ENCODE peak calls at places on chromosomes 6 and 20, in nine cellular contexts. One of them, this sample, is unnamed.

GRCh38 chr20:57761413-57761734 is 51.6 kb upstream of the PMEPA1 start:
- DNase-seq in psoas muscle: no peak
- DNase-seq in left ventricle myocardium inferior: no peak
- DNase-seq in NCI-H1092: no peak
- DNase-seq in endothelial cell: no peak
- DNase-seq in immature natural killer cell: no peak
- DNase-seq in pancreas: no peak
- DNase-seq in hippocampal formation: no peak
- DNase-seq in GDM1: no peak
- DNase-seq in this sample: no peak

GRCh38 chr20:48467622-48468021 is 360.2 kb downstream of the PREX1 start:
- DNase-seq in hippocampal formation: no peak
- DNase-seq in GDM1: no peak
- DNase-seq in psoas muscle: no peak
- DNase-seq in pancreas: no peak
- DNase-seq in endothelial cell: no peak
- DNase-seq in NCI-H1092: no peak
- DNase-seq in immature natural killer cell: peak
- DNase-seq in left ventricle myocardium inferior: no peak
- DNase-seq in this sample: no peak

GRCh38 chr6:166097914-166098522 is 69.6 kb downstream of the TBXT start:
- DNase-seq in NCI-H1092: peak
- DNase-seq in left ventricle myocardium inferior: peak
- DNase-seq in GDM1: peak
- DNase-seq in endothelial cell: peak
- DNase-seq in immature natural killer cell: peak
- DNase-seq in hippocampal formation: peak
- DNase-seq in psoas muscle: peak
- DNase-seq in pancreas: peak
- DNase-seq in this sample: peak

GRCh38 chr6:124573953-124574352 is 388.3 kb upstream of the RNF217 start:
- DNase-seq in endothelial cell: no peak
- DNase-seq in immature natural killer cell: no peak
- DNase-seq in hippocampal formation: no peak
- DNase-seq in psoas muscle: no peak
- DNase-seq in pancreas: no peak
- DNase-seq in left ventricle myocardium inferior: no peak
- DNase-seq in GDM1: no peak
- DNase-seq in NCI-H1092: no peak
- DNase-seq in this sample: no peak

GRCh38 chr20:787827-788226 is 19.5 kb upstream of the SLC52A3 start:
- DNase-seq in psoas muscle: no peak
- DNase-seq in GDM1: no peak
- DNase-seq in left ventricle myocardium inferior: no peak
- DNase-seq in NCI-H1092: no peak
- DNase-seq in hippocampal formation: no peak
- DNase-seq in pancreas: no peak
- DNase-seq in endothelial cell: no peak
- DNase-seq in immature natural killer cell: no peak
- DNase-seq in this sample: no peak

GRCh38 chr6:158353851-158354508 is 41.7 kb downstream of the TULP4 start:
- DNase-seq in NCI-H1092: no peak
- DNase-seq in GDM1: no peak
- DNase-seq in psoas muscle: no peak
- DNase-seq in left ventricle myocardium inferior: no peak
- DNase-seq in hippocampal formation: no peak
- DNase-seq in immature natural killer cell: no peak
- DNase-seq in endothelial cell: no peak
- DNase-seq in pancreas: no peak
- DNase-seq in this sample: no peak

GRCh38 chr6:169009658-169010057 is 244.0 kb downstream of the THBS2 start:
- DNase-seq in hippocampal formation: no peak
- DNase-seq in pancreas: no peak
- DNase-seq in immature natural killer cell: no peak
- DNase-seq in endothelial cell: no peak
- DNase-seq in NCI-H1092: no peak
- DNase-seq in left ventricle myocardium inferior: no peak
- DNase-seq in GDM1: no peak
- DNase-seq in psoas muscle: no peak
- DNase-seq in this sample: no peak

GRCh38 chr6:143542915-143543314 is 31.4 kb upstream of the FUCA2 start:
- DNase-seq in GDM1: no peak
- DNase-seq in hippocampal formation: no peak
- DNase-seq in endothelial cell: no peak
- DNase-seq in pancreas: no peak
- DNase-seq in immature natural killer cell: no peak
- DNase-seq in psoas muscle: no peak
- DNase-seq in NCI-H1092: no peak
- DNase-seq in left ventricle myocardium inferior: no peak
- DNase-seq in this sample: no peak

GRCh38 chr6:131754715-131755567 is 44.1 kb upstream of the CTAGE9 start:
- DNase-seq in endothelial cell: peak
- DNase-seq in pancreas: no peak
- DNase-seq in left ventricle myocardium inferior: no peak
- DNase-seq in psoas muscle: no peak
- DNase-seq in immature natural killer cell: no peak
- DNase-seq in hippocampal formation: no peak
- DNase-seq in GDM1: no peak
- DNase-seq in NCI-H1092: no peak
- DNase-seq in this sample: no peak

GRCh38 chr6:168408504-168409136 is 32.4 kb upstream of the SMOC2 start:
- DNase-seq in hippocampal formation: no peak
- DNase-seq in left ventricle myocardium inferior: no peak
- DNase-seq in immature natural killer cell: no peak
- DNase-seq in pancreas: no peak
- DNase-seq in NCI-H1092: no peak
- DNase-seq in psoas muscle: no peak
- DNase-seq in endothelial cell: no peak
- DNase-seq in GDM1: no peak
- DNase-seq in this sample: no peak

GRCh38 chr6:121430514-121431460 is 4.7 kb upstream of the GJA1 start:
- DNase-seq in hippocampal formation: no peak
- DNase-seq in left ventricle myocardium inferior: no peak
- DNase-seq in psoas muscle: no peak
- DNase-seq in pancreas: no peak
- DNase-seq in NCI-H1092: no peak
- DNase-seq in immature natural killer cell: no peak
- DNase-seq in GDM1: no peak
- DNase-seq in endothelial cell: no peak
- DNase-seq in this sample: peak

GRCh38 chr20:41392871-41393704 is 26.5 kb upstream of the EMILIN3 start:
- DNase-seq in endothelial cell: no peak
- DNase-seq in immature natural killer cell: no peak
- DNase-seq in left ventricle myocardium inferior: peak
- DNase-seq in hippocampal formation: peak
- DNase-seq in NCI-H1092: no peak
- DNase-seq in pancreas: no peak
- DNase-seq in GDM1: no peak
- DNase-seq in psoas muscle: peak
- DNase-seq in this sample: no peak

GRCh38 chr20:986733-987355 is 15.3 kb downstream of the RSPO4 start:
- DNase-seq in endothelial cell: no peak
- DNase-seq in immature natural killer cell: no peak
- DNase-seq in NCI-H1092: no peak
- DNase-seq in pancreas: no peak
- DNase-seq in GDM1: no peak
- DNase-seq in hippocampal formation: no peak
- DNase-seq in left ventricle myocardium inferior: no peak
- DNase-seq in psoas muscle: no peak
- DNase-seq in this sample: no peak

GRCh38 chr20:33829636-33830035 is 18.5 kb downstream of the CHMP4B start:
- DNase-seq in pancreas: no peak
- DNase-seq in NCI-H1092: no peak
- DNase-seq in immature natural killer cell: no peak
- DNase-seq in left ventricle myocardium inferior: no peak
- DNase-seq in endothelial cell: no peak
- DNase-seq in GDM1: no peak
- DNase-seq in psoas muscle: no peak
- DNase-seq in hippocampal formation: no peak
- DNase-seq in this sample: no peak

GRCh38 chr6:121760640-121761213 is 325.3 kb downstream of the GJA1 start:
- DNase-seq in immature natural killer cell: no peak
- DNase-seq in hippocampal formation: no peak
- DNase-seq in pancreas: no peak
- DNase-seq in GDM1: no peak
- DNase-seq in NCI-H1092: no peak
- DNase-seq in psoas muscle: no peak
- DNase-seq in endothelial cell: no peak
- DNase-seq in left ventricle myocardium inferior: no peak
- DNase-seq in this sample: no peak

GRCh38 chr6:154441995-154442310 is 68.5 kb downstream of the CNKSR3 start:
- DNase-seq in NCI-H1092: no peak
- DNase-seq in psoas muscle: no peak
- DNase-seq in hippocampal formation: no peak
- DNase-seq in endothelial cell: no peak
- DNase-seq in pancreas: no peak
- DNase-seq in GDM1: no peak
- DNase-seq in immature natural killer cell: no peak
- DNase-seq in left ventricle myocardium inferior: no peak
- DNase-seq in this sample: no peak

GRCh38 chr6:148231572-148231971 is 111.1 kb upstream of the SASH1 start:
- DNase-seq in NCI-H1092: no peak
- DNase-seq in psoas muscle: no peak
- DNase-seq in pancreas: no peak
- DNase-seq in endothelial cell: no peak
- DNase-seq in immature natural killer cell: no peak
- DNase-seq in GDM1: no peak
- DNase-seq in hippocampal formation: no peak
- DNase-seq in left ventricle myocardium inferior: no peak
- DNase-seq in this sample: no peak

GRCh38 chr6:45543298-45544235 is 165.8 kb upstream of the SUPT3H start:
- DNase-seq in hippocampal formation: no peak
- DNase-seq in GDM1: no peak
- DNase-seq in immature natural killer cell: no peak
- DNase-seq in left ventricle myocardium inferior: no peak
- DNase-seq in psoas muscle: no peak
- DNase-seq in pancreas: no peak
- DNase-seq in endothelial cell: no peak
- DNase-seq in NCI-H1092: no peak
- DNase-seq in this sample: no peak

GRCh38 chr20:26209171-26209941 is 512.7 kb upstream of the ZNF337 start:
- DNase-seq in psoas muscle: peak
- DNase-seq in NCI-H1092: no peak
- DNase-seq in immature natural killer cell: no peak
- DNase-seq in hippocampal formation: no peak
- DNase-seq in left ventricle myocardium inferior: no peak
- DNase-seq in pancreas: peak
- DNase-seq in endothelial cell: peak
- DNase-seq in GDM1: no peak
- DNase-seq in this sample: no peak

GRCh38 chr6:27791182-27791939 is 120.8 kb downstream of the OR2B2 start:
- DNase-seq in left ventricle myocardium inferior: peak
- DNase-seq in psoas muscle: peak
- DNase-seq in NCI-H1092: no peak
- DNase-seq in pancreas: no peak
- DNase-seq in hippocampal formation: peak
- DNase-seq in immature natural killer cell: peak
- DNase-seq in GDM1: peak
- DNase-seq in endothelial cell: peak
- DNase-seq in this sample: peak

GRCh38 chr20:53685070-53685595 is 91.5 kb upstream of the ZNF217 start:
- DNase-seq in pancreas: no peak
- DNase-seq in psoas muscle: no peak
- DNase-seq in NCI-H1092: no peak
- DNase-seq in immature natural killer cell: no peak
- DNase-seq in GDM1: no peak
- DNase-seq in hippocampal formation: no peak
- DNase-seq in left ventricle myocardium inferior: no peak
- DNase-seq in endothelial cell: no peak
- DNase-seq in this sample: no peak

GRCh38 chr6:66478705-66479104 is 771.7 kb upstream of the EYS start:
- DNase-seq in GDM1: no peak
- DNase-seq in psoas muscle: no peak
- DNase-seq in NCI-H1092: no peak
- DNase-seq in endothelial cell: no peak
- DNase-seq in left ventricle myocardium inferior: no peak
- DNase-seq in pancreas: no peak
- DNase-seq in hippocampal formation: no peak
- DNase-seq in immature natural killer cell: no peak
- DNase-seq in this sample: no peak

GRCh38 chr6:116866281-116866871 is 10.7 kb upstream of the RFX6 start:
- DNase-seq in pancreas: no peak
- DNase-seq in endothelial cell: no peak
- DNase-seq in left ventricle myocardium inferior: no peak
- DNase-seq in hippocampal formation: no peak
- DNase-seq in immature natural killer cell: no peak
- DNase-seq in NCI-H1092: no peak
- DNase-seq in GDM1: peak
- DNase-seq in psoas muscle: no peak
- DNase-seq in this sample: no peak

GRCh38 chr6:108442770-108443520 is 117.8 kb upstream of the FOXO3 start:
- DNase-seq in hippocampal formation: no peak
- DNase-seq in immature natural killer cell: no peak
- DNase-seq in GDM1: no peak
- DNase-seq in pancreas: no peak
- DNase-seq in NCI-H1092: no peak
- DNase-seq in endothelial cell: no peak
- DNase-seq in psoas muscle: no peak
- DNase-seq in left ventricle myocardium inferior: no peak
- DNase-seq in this sample: no peak

GRCh38 chr6:110476046-110476849 is at the start of gene SLC22A16:
- DNase-seq in immature natural killer cell: no peak
- DNase-seq in psoas muscle: no peak
- DNase-seq in GDM1: no peak
- DNase-seq in pancreas: peak
- DNase-seq in hippocampal formation: no peak
- DNase-seq in NCI-H1092: no peak
- DNase-seq in endothelial cell: peak
- DNase-seq in left ventricle myocardium inferior: no peak
- DNase-seq in this sample: no peak

GRCh38 chr6:142500265-142500786 is 198.5 kb downstream of the ADGRG6 start:
- DNase-seq in GDM1: no peak
- DNase-seq in hippocampal formation: no peak
- DNase-seq in immature natural killer cell: no peak
- DNase-seq in pancreas: no peak
- DNase-seq in endothelial cell: no peak
- DNase-seq in psoas muscle: no peak
- DNase-seq in NCI-H1092: no peak
- DNase-seq in left ventricle myocardium inferior: no peak
- DNase-seq in this sample: no peak

GRCh38 chr6:39929733-39930461 is 4.4 kb downstream of the MOCS1 start:
- DNase-seq in GDM1: no peak
- DNase-seq in pancreas: no peak
- DNase-seq in hippocampal formation: no peak
- DNase-seq in NCI-H1092: no peak
- DNase-seq in left ventricle myocardium inferior: no peak
- DNase-seq in endothelial cell: no peak
- DNase-seq in immature natural killer cell: no peak
- DNase-seq in psoas muscle: no peak
- DNase-seq in this sample: no peak